ENCODE peak calls at places on chromosomes 6 and 20, in nine cellular contexts. G is stomach, W is H1, B is IMR-90, U is heart left ventricle, F is gastrocnemius medialis, Z is Peyer's patch, K is lower leg skin, M is right lobe of liver. R is an unnamed sample.
A peak's percentile ranks its signal among the peaks of the same experiment; 100 is the strongest.

GRCh38 chr20:11777387-11777786 is 140.3 kb upstream of the BTBD3 start:
- DNase-seq in G (no peak), W (no peak), B (no peak), U (no peak), F (no peak), Z (no peak), K (no peak), M (no peak), R (no peak)

GRCh38 chr6:84309336-84309735 is 81.9 kb upstream of the CEP162 start:
- DNase-seq in G (no peak), W (no peak), B (no peak), U (no peak), F (no peak), Z (no peak), K (no peak), M (no peak), R (no peak)

GRCh38 chr6:43196337-43196736 is 14.3 kb downstream of the CUL9 start:
- DNase-seq in G (no peak), W (no peak), B (no peak), U (no peak), F (no peak), Z (no peak), K (no peak), M (no peak), R (no peak)

GRCh38 chr6:3796396-3796795 is 44.9 kb upstream of the PXDC1 start:
- DNase-seq in G (no peak), W (no peak), B (no peak), U (peak; percentile 47), F (no peak), Z (no peak), K (no peak), M (no peak), R (no peak)

GRCh38 chr6:145964948-145965366 is 799 bp upstream of the SHPRH start:
- DNase-seq in G (no peak), W (no peak), B (no peak), U (no peak), F (no peak), Z (no peak), K (no peak), M (no peak), R (no peak)

GRCh38 chr20:61847986-61848385 is 217.7 kb downstream of the TAF4 start:
- DNase-seq in G (no peak), W (no peak), B (no peak), U (peak; percentile 10), F (no peak), Z (no peak), K (no peak), M (peak; percentile 34), R (no peak)

GRCh38 chr20:62039738-62040137 is 25.9 kb downstream of the TAF4 start:
- DNase-seq in G (no peak), W (no peak), B (no peak), U (no peak), F (no peak), Z (no peak), K (no peak), M (no peak), R (no peak)

GRCh38 chr6:125102901-125103300 is 50.7 kb upstream of the TPD52L1 start:
- DNase-seq in G (no peak), W (no peak), B (peak; percentile 94), U (no peak), F (no peak), Z (no peak), K (no peak), M (no peak), R (no peak)

GRCh38 chr20:56091635-56092180 is 86.4 kb upstream of the CBLN4 start:
- DNase-seq in G (no peak), W (no peak), B (no peak), U (no peak), F (no peak), Z (no peak), K (no peak), M (no peak), R (no peak)

GRCh38 chr20:63430891-63431290 is 41.6 kb downstream of the KCNQ2 start:
- DNase-seq in G (no peak), W (no peak), B (no peak), U (no peak), F (no peak), Z (no peak), K (no peak), M (no peak), R (no peak)

DNA sequence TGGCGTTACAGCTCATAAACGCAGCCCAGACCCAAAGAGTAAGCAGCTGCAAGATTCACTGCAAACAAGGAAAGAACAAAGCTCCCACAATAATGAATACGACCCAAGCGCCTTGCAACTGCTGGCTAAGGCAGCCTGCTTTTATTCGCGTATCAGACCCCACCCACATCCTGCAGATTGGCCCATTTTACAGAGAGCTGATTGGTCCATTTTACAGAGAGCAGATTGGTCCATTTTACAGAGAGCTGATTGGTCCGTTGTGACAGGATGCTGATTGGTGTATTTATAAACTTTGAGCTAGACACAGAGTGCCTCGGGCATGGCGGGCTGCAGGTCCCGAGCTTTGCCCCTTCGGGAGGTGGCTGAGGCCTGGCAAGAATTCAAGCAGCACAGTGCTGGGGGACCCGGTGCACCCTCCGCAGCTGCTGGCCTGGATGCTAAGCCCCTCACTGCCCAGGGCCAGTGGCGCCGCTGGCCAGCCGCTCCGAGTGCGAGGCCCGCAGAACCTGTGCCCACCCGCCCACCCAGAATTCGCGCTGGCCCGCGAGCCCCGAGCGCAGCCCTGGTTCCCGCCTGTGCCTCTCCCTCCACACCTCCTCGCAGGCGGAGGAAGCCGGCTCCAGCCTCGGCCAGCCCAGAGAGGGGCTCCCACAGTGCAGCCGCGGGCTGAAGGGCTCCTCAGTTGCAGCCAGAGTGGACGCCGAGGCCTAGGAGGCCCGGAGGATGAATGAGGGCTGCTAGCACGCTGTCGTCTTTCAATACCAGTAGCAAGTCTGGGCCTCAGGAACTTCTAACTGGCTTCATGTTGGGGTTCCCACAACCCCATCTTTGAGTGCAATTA is 11.2 kb upstream of the RPS10 start:
- DNase-seq in G (no peak), W (no peak), B (no peak), U (no peak), F (no peak), Z (no peak), K (no peak), M (no peak), R (no peak)
- TF ChIP-seq POLR2A in G (no peak), W (no peak), B (no peak), U (no peak), F (no peak), Z (no peak), K (no peak), M (no peak), R (no peak)

GRCh38 chr6:159168536-159169192 is 536 bp upstream of the FNDC1 start:
- DNase-seq in G (peak; percentile 38), W (no peak), B (peak; percentile 5), U (peak; percentile 61), F (peak; percentile 19), Z (no peak), K (no peak), M (peak; percentile 67), R (no peak)

GRCh38 chr6:159170999-159171712 is 2.0 kb downstream of the FNDC1 start:
- DNase-seq in G (no peak), W (no peak), B (peak; percentile 75), U (peak; percentile 43), F (no peak), Z (peak; percentile 17), K (no peak), M (no peak), R (no peak)

GRCh38 chr6:159169193-159169555 is at the start of gene FNDC1:
- DNase-seq in G (no peak), W (no peak), B (no peak), U (no peak), F (no peak), Z (no peak), K (no peak), M (no peak), R (no peak)

GRCh38 chr6:159169557-159170332 is 545 bp downstream of the FNDC1 start:
- DNase-seq in G (no peak), W (no peak), B (peak; percentile 14), U (no peak), F (no peak), Z (no peak), K (no peak), M (no peak), R (no peak)

DNA sequence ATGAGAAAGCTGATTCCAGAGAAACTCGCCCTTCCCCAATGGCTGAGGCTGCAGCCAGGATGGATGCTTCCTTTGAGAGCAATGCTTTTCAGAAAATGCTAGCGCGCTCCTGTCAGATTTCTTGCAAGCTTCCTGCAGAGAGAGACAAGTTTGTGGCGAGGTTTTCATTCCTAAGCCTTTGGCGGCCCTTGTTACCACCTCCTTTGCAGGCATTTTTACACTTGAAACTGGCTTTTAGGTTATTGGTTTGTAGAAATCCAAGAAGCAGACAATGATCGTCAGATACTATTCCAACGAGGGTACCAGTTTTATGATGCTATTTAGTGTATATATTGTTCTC is 1.1 kb downstream of the FNDC1 start:
- DNase-seq in G (no peak), W (no peak), B (no peak), U (no peak), F (no peak), Z (no peak), K (no peak), M (no peak), R (no peak)
- H3K4me3 ChIP-seq in G (peak overlapping the region; percentile 45), W (peak overlapping the region; percentile 41), B (peak overlapping the region; percentile 34), U (peak overlapping the region; percentile 57), F (no peak overlapping the region), Z (peak overlapping the region; percentile 42), K (no peak overlapping the region), M (no peak overlapping the region), R (peak overlapping the region; percentile 30)

DNA sequence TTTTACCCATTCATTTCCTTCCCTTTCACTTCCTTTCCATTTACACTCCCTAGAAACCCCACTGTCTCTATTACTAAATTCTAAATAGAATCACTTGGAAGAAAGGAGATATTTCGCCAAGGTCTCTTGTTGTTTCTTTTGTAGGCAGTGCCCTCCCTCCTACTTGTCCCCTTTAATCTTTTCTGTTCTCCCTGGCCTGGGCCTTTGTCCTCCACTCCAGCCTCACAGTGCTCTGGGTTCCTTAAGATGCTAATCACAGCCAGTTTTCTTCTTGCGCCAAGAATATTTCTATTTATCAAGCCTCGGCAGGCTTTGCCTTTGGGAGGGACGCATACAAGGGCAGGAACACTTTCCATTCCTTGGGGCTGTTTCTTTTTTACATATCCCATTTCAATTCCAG is 520.5 kb upstream of the CHD6 start:
- DNase-seq in G (no peak), W (no peak), B (no peak), U (no peak), F (no peak), Z (no peak), K (no peak), M (no peak), R (no peak)
- TF ChIP-seq POLR2A in G (no peak), W (no peak), B (no peak), U (no peak), F (no peak), Z (no peak), K (no peak), M (no peak), R (no peak)

DNA sequence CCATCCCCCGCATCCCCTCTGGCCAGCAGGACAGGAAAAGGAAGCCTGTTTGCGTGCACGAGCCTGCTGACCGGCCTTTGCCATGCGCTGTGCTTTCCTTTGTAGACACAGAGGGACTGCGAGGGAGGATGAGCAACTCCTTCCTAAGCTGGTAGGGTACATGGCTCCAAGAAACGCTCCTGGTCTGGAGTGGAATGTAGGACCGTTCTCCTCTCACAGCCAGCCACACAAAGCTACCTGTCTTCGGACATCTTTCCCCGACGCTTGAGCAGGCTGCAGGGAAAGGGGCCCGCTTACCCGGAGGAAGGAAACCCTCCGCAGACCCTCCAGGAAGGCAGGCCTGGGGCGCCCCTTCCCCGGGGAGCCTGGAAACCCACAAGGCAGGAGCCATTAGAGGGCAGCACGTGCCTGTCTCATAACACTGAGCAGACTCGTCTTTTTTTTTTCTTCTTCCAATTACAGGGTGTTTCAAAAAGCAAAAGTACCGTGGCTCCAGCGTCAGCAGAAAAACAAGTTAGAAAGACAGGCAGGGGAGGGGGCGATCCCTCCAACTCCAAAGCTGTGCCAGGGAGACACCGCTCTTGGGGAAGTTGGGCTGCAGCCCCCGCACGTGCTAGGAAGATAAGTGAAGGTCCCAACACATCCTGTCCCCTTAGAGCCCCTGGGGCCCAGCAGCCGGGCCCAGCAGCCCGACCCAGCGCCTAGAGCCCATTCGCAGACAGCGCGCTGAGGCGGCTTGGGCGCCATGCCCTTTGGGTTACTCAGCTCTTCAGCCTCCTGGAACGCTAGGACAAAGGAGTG is 136.0 kb downstream of the LY86 start:
- DNase-seq in G (peak; percentile 76), W (peak; percentile 57), B (peak; percentile 76), U (peak; percentile 69), F (peak; percentile 69), Z (peak; percentile 48), K (peak; percentile 92), M (peak; percentile 84), R (no peak)
- H3K4me3 ChIP-seq in G (peak overlapping the region; percentile 31), W (peak overlapping the region; percentile 10), B (peak overlapping the region; percentile 39), U (peak overlapping the region; percentile 50), F (peak overlapping the region; percentile 61), Z (peak overlapping the region; percentile 41), K (no peak overlapping the region), M (peak overlapping the region; percentile 44), R (peak overlapping the region; percentile 58)